ENCODE peak calls at places on chromosomes 5 and 9, in eight cellular contexts. B is Peyer's patch; R is body of pancreas; W is CD4-positive, alpha-beta T cell; F is dorsolateral prefrontal cortex; O is heart right ventricle; Y is brain microvascular endothelial cell; I is psoas muscle. A is an unnamed sample.

GRCh38 chr5:139611703-139612584 is 36.2 kb upstream of the CXXC5 start:
- DNase-seq in W (no peak), R (no peak), Y (no peak), F (no peak), O (no peak), B (no peak), I (no peak), A (no peak)

GRCh38 chr9:136233868-136234267 is 11.7 kb downstream of the QSOX2 start:
- DNase-seq in W (no peak), I (no peak), F (no peak), B (no peak), Y (no peak), O (no peak), R (no peak), A (no peak)

GRCh38 chr5:25060575-25060974 is 415.8 kb upstream of the CDH10 start:
- DNase-seq in F (no peak), Y (no peak), O (no peak), I (no peak), R (no peak), B (no peak), W (no peak), A (no peak)

GRCh38 chr5:16740476-16740875 is 123.7 kb upstream of the RETREG1 start:
- DNase-seq in B (no peak), F (no peak), O (no peak), R (no peak), Y (no peak), I (no peak), W (no peak), A (no peak)

GRCh38 chr5:142319560-142320426 is 5.0 kb downstream of the SPRY4 start:
- DNase-seq in F (no peak), R (no peak), I (no peak), O (no peak), W (no peak), Y (no peak), B (no peak), A (no peak)

GRCh38 chr9:19424176-19424779 is 15.5 kb downstream of the ACER2 start:
- DNase-seq in W (no peak), Y (no peak), I (no peak), O (no peak), B (no peak), F (no peak), R (no peak), A (no peak)

GRCh38 chr9:89746385-89747116 is 141.7 kb downstream of the GADD45G start:
- DNase-seq in I (peak), W (no peak), F (no peak), O (peak), Y (peak), B (no peak), R (peak), A (no peak)

GRCh38 chr5:167992868-167993267 is 298.6 kb upstream of the WWC1 start:
- DNase-seq in R (no peak), I (no peak), W (no peak), O (no peak), B (no peak), Y (no peak), F (no peak), A (no peak)

GRCh38 chr9:70324963-70325362 is 66.2 kb downstream of the SMC5 start:
- DNase-seq in Y (no peak), R (no peak), F (no peak), W (no peak), O (no peak), I (no peak), B (no peak), A (no peak)

GRCh38 chr5:147675168-147675567 is 107.4 kb downstream of the JAKMIP2 start:
- DNase-seq in R (no peak), I (no peak), F (no peak), W (no peak), Y (no peak), O (no peak), B (no peak), A (no peak)
- TF ChIP-seq CTCF in R (no peak), I (no peak), F (no peak), W (no peak), Y (no peak), O (no peak), B (peak), A (no peak)

DNA sequence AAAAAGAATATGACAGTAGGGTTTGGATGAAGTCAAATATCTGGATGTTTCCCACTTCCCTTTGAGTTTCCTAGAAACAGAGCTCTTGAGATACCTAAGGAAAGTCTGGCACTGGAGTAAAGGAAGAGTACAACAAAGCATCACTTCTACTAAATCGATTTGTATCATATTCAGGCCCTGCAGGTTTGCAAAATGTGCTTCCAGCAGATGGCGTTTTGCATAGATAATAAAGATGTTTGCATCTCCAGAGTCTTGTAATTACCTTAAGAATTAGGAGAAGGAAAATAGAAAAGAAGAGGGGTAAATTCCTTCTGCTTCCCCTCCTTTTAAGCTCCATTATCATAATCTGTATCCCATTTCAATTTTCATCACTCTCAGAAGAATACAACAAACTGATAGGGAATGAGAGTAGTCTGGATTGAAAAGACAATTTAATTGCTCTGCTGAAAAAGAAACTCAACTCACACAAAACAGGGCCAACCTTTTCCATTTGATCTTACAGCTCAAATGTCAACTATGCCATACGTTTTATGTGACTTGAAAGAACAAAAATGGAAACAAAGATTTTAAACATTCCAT is 380.4 kb downstream of the PTPRD start:
- DNase-seq in R (no peak), F (no peak), Y (peak), B (no peak), O (no peak), W (no peak), I (no peak), A (no peak)
- TF ChIP-seq CTCF in R (no peak), F (peak), Y (peak), B (no peak), O (no peak), W (no peak), I (no peak), A (no peak)

DNA sequence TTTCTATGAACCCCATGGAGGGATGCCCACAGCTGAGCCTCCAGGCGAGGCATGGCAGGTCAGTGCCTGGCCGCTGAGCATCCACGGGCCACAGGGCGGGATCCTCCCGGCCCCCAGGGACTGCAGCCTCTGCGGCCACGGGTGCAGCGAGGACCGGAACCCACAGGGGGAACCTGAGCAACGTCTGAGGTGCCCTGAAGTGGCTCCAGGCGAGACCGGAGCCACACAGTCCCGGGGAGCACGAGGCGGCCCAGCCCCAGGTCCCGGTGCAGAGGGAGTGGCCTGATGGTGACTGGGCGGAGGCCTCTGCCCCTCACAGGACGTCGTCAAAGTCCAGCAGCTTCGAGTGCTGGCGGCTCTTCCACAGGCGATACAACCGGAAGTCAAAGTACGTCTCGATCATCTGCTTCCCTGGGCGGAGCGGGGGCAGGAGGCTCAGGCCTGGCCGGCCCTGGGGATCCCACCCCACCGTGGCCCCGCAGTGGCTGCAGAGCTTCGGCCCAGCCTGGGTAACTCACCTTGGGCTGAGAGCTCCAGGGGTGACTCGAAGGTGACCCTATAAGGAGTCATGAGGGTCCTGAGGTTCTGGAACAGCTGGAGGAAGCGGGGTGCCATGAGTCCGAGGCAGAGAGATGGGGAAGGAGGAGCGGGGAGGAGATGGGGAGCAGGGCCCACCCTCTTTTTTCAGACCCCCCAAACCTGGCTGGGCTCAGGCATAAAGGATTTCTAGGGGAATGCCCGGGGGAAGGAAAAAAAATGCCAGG is 8.1 kb upstream of the ENTPD8 start:
- DNase-seq in O (peak), I (no peak), B (no peak), F (no peak), W (no peak), Y (no peak), R (no peak), A (no peak)
- TF ChIP-seq CTCF in O (no peak), I (no peak), B (no peak), F (no peak), W (no peak), Y (no peak), R (no peak), A (no peak)

GRCh38 chr5:158287643-158288228 is 428.8 kb upstream of the CLINT1 start:
- DNase-seq in O (no peak), Y (peak), B (no peak), R (no peak), F (no peak), I (no peak), W (no peak), A (no peak)
- TF ChIP-seq CTCF in O (no peak), Y (peak), B (no peak), R (no peak), F (no peak), I (no peak), W (no peak), A (no peak)